ENCODE peak calls at places on chromosomes 12 and 14, in five cellular contexts. K is IMR-90, N is tibial artery, M is cardiac muscle cell, U is testis. B is an unnamed sample.

GRCh38 chr12:31230004-31230403 is 95.9 kb downstream of the SINHCAF start:
- DNase-seq in U (no peak), N (no peak), K (no peak), M (no peak), B (no peak)

GRCh38 chr14:21049263-21049662 is 7.1 kb downstream of the RNASE7 start:
- DNase-seq in M (no peak), U (no peak), N (no peak), K (peak; percentile 59), B (no peak)

GRCh38 chr14:64943556-64943955 is 1.0 kb upstream of the GPX2 start:
- DNase-seq in U (no peak), N (no peak), M (no peak), K (no peak), B (no peak)

GRCh38 chr14:81219821-81220487 is 805 bp downstream of the GTF2A1 start:
- DNase-seq in N (peak; percentile 27), M (peak; percentile 65), K (peak; percentile 7), U (no peak), B (peak; percentile 10)

GRCh38 chr14:73850940-73851339 is 691 bp upstream of the PTGR2 start:
- DNase-seq in N (no peak), M (no peak), K (no peak), U (no peak), B (no peak)

GRCh38 chr14:105201928-105202513 is 20.9 kb upstream of the NUDT14 start:
- DNase-seq in K (no peak), N (no peak), U (no peak), M (no peak), B (no peak)

GRCh38 chr12:119417440-119417839 is 82.9 kb downstream of the CCDC60 start:
- DNase-seq in U (no peak), N (no peak), M (no peak), K (no peak), B (no peak)

GRCh38 chr12:41466762-41467270 is 278.7 kb downstream of the PDZRN4 start:
- DNase-seq in K (no peak), N (no peak), U (peak; percentile 24), M (peak; percentile 77), B (peak; percentile 36)

GRCh38 chr12:19388131-19388549 is 51.2 kb upstream of the AEBP2 start:
- DNase-seq in M (no peak), U (no peak), N (no peak), K (peak; percentile 39), B (no peak)

GRCh38 chr12:123271182-123271491 is 519 bp downstream of the CDK2AP1 start:
- DNase-seq in K (peak; percentile 33), U (peak; percentile 71), N (peak; percentile 63), M (peak; percentile 85), B (peak; percentile 79)

GRCh38 chr14:75307700-75308379 is 29.2 kb downstream of the FOS start:
- DNase-seq in N (peak; percentile 84), M (peak; percentile 94), U (peak; percentile 94), K (peak; percentile 76), B (peak; percentile 75)

GRCh38 chr12:6461401-6462233 is 8.9 kb downstream of the VAMP1 start:
- DNase-seq in U (peak; percentile 48), K (peak; percentile 45), M (no peak), N (peak; percentile 58), B (no peak)

GRCh38 chr14:24903337-24903736 is 146.6 kb downstream of the STXBP6 start:
- DNase-seq in M (no peak), N (no peak), U (no peak), K (peak; percentile 75), B (no peak)

GRCh38 chr12:45415393-45415817 is 199.5 kb downstream of the ANO6 start:
- DNase-seq in N (peak; percentile 78), M (no peak), K (peak; percentile 100), U (no peak), B (no peak)

GRCh38 chr12:31325524-31325875 is 450 bp downstream of the SINHCAF start:
- DNase-seq in K (no peak), M (no peak), N (peak; percentile 24), U (no peak), B (no peak)

GRCh38 chr12:51028811-51029146 is 2.6 kb upstream of the SLC11A2 start:
- DNase-seq in M (no peak), K (no peak), U (no peak), N (no peak), B (peak; percentile 44)

GRCh38 chr12:16492240-16492639 is 113.7 kb downstream of the LMO3 start:
- DNase-seq in U (no peak), M (no peak), K (no peak), N (no peak), B (no peak)

GRCh38 chr14:66859063-66859671 is 330.1 kb upstream of the GARIN2 start:
- DNase-seq in N (no peak), M (no peak), K (no peak), U (no peak), B (no peak)

GRCh38 chr12:92134638-92135274 is 10.9 kb downstream of the BTG1 start:
- DNase-seq in K (peak; percentile 84), M (no peak), N (no peak), U (no peak), B (no peak)
- H3K4me1 ChIP-seq in K (peaks cover 19% of the 10 kb centered on the region), M (peaks cover 87% of the 10 kb centered on the region), N (peaks cover 31% of the 10 kb centered on the region), U (peaks cover 11% of the 10 kb centered on the region), B (peaks cover 39% of the 10 kb centered on the region)

GRCh38 chr12:121334513-121335343 is 17.5 kb downstream of the ANAPC5 start:
- DNase-seq in N (no peak), K (peak; percentile 78), M (peak; percentile 77), U (peak; percentile 43), B (peak; percentile 25)
- H3K36me3 ChIP-seq in N (peaks cover 80% of the 10 kb centered on the region), K (peaks cover 33% of the 10 kb centered on the region), M (peaks cover 38% of the 10 kb centered on the region), U (no peaks in the 10 kb centered on the region), B (peaks cover 78% of the 10 kb centered on the region)

GRCh38 chr14:68808696-68809095 is 15.8 kb upstream of the ZFP36L1 start:
- DNase-seq in U (no peak), K (no peak), M (no peak), N (no peak), B (no peak)

GRCh38 chr14:68809524-68809923 is 16.7 kb upstream of the ZFP36L1 start:
- DNase-seq in N (no peak), M (no peak), U (no peak), K (no peak), B (no peak)

GRCh38 chr14:68810173-68811153 is 17.6 kb upstream of the ZFP36L1 start:
- DNase-seq in U (no peak), M (no peak), N (no peak), K (no peak), B (no peak)

GRCh38 chr14:68813318-68813838 is 20.5 kb upstream of the ZFP36L1 start:
- DNase-seq in N (peak; percentile 19), U (no peak), K (no peak), M (no peak), B (no peak)

GRCh38 chr14:68811161-68811560 is 18.3 kb upstream of the ZFP36L1 start:
- DNase-seq in M (no peak), N (no peak), K (no peak), U (no peak), B (no peak)
- H3K4me1 ChIP-seq in M (peaks cover 27% of the 10 kb centered on the region), N (peaks cover 50% of the 10 kb centered on the region), K (peaks cover 38% of the 10 kb centered on the region), U (peaks cover 49% of the 10 kb centered on the region), B (peaks cover 19% of the 10 kb centered on the region)

GRCh38 chr14:71638523-71639196 is 293.6 kb upstream of the RGS6 start:
- DNase-seq in U (no peak), M (no peak), N (no peak), K (peak; percentile 75), B (no peak)

GRCh38 chr14:71647086-71647784 is 285.0 kb upstream of the RGS6 start:
- DNase-seq in M (no peak), U (no peak), N (no peak), K (no peak), B (peak; percentile 82)

GRCh38 chr14:71646518-71646917 is 285.7 kb upstream of the RGS6 start:
- DNase-seq in N (no peak), U (no peak), K (no peak), M (no peak), B (no peak)

GRCh38 chr14:71645656-71646055 is 286.6 kb upstream of the RGS6 start:
- DNase-seq in U (no peak), K (peak; percentile 77), N (no peak), M (no peak), B (no peak)

GRCh38 chr14:71642715-71643114 is 289.5 kb upstream of the RGS6 start:
- DNase-seq in K (no peak), N (no peak), M (no peak), U (no peak), B (no peak)
- H3K36me3 ChIP-seq in K (no peaks in the 10 kb centered on the region), N (peaks cover 5% of the 10 kb centered on the region), M (no peaks in the 10 kb centered on the region), U (no peaks in the 10 kb centered on the region), B (no peaks in the 10 kb centered on the region)

GRCh38 chr14:91328313-91329050 is 84.0 kb upstream of the GPR68 start:
- DNase-seq in K (no peak), U (no peak), M (no peak), N (no peak), B (no peak)
- H3K4me1 ChIP-seq in K (no peaks in the 10 kb centered on the region), U (peaks cover 26% of the 10 kb centered on the region), M (peaks cover 5% of the 10 kb centered on the region), N (peaks cover 11% of the 10 kb centered on the region), B (peaks cover 3% of the 10 kb centered on the region)

GRCh38 chr12:92199846-92200576 is 54.4 kb upstream of the BTG1 start:
- DNase-seq in N (no peak), U (no peak), M (no peak), K (peak; percentile 6), B (no peak)
- H3K36me3 ChIP-seq in N (no peaks in the 10 kb centered on the region), U (no peaks in the 10 kb centered on the region), M (no peaks in the 10 kb centered on the region), K (no peaks in the 10 kb centered on the region), B (no peaks in the 10 kb centered on the region)

GRCh38 chr12:109130297-109130696 is 13.9 kb downstream of the ACACB start:
- DNase-seq in M (no peak), U (no peak), N (no peak), K (no peak), B (no peak)
- H3K4me1 ChIP-seq in M (peaks cover 34% of the 10 kb centered on the region), U (peaks cover 4% of the 10 kb centered on the region), N (peaks cover 4% of the 10 kb centered on the region), K (peaks cover 4% of the 10 kb centered on the region), B (no peaks in the 10 kb centered on the region)

B was measured in HAP-1.